ENCODE peak calls at places on chromosome 20, in six cellular contexts. P is nephron progenitor cell; T is dorsolateral prefrontal cortex; V is GM13976; N is CD8-positive, alpha-beta T cell; C is A549. Z is an unnamed sample.

GRCh38 chr20:9409981-9410380 is 104.4 kb upstream of the LAMP5 start:
- DNase-seq in T (no peak), C (no peak), V (no peak), P (no peak), N (no peak), Z (no peak)

GRCh38 chr20:39067526-39068216 is 105.5 kb downstream of the DHX35 start:
- DNase-seq in T (no peak), N (no peak), C (no peak), V (no peak), P (no peak), Z (no peak)

GRCh38 chr20:760751-761417 is 7.4 kb downstream of the SLC52A3 start:
- DNase-seq in C (peak; percentile 47), V (peak; percentile 85), N (no peak), P (peak; percentile 78), T (no peak), Z (peak; percentile 51)

GRCh38 chr20:25669826-25670422 is 26.7 kb downstream of the ZNF337 start:
- DNase-seq in N (no peak), T (no peak), P (no peak), C (no peak), V (no peak), Z (no peak)

GRCh38 chr20:63344616-63345327 is 16.4 kb downstream of the CHRNA4 start:
- DNase-seq in T (no peak), N (no peak), V (no peak), C (no peak), P (no peak), Z (no peak)

GRCh38 chr20:25259788-25260254 is 11.9 kb downstream of the PYGB start:
- DNase-seq in C (no peak), V (no peak), P (no peak), T (no peak), N (no peak), Z (no peak)

GRCh38 chr20:52160805-52161204 is 30.8 kb downstream of the ZFP64 start:
- DNase-seq in V (no peak), T (no peak), N (no peak), C (no peak), P (no peak), Z (no peak)

GRCh38 chr20:37939701-37940151 is 36.8 kb downstream of the VSTM2L start:
- DNase-seq in C (no peak), V (peak; percentile 15), T (no peak), N (no peak), P (no peak), Z (no peak)

GRCh38 chr20:58133020-58133419 is 95.4 kb downstream of the ANKRD60 start:
- DNase-seq in N (no peak), T (no peak), C (no peak), P (no peak), V (no peak), Z (no peak)

GRCh38 chr20:58816957-58817651 is 33.6 kb downstream of the GNAS-AS1 start:
- DNase-seq in T (no peak), N (no peak), C (no peak), V (no peak), P (no peak), Z (no peak)

GRCh38 chr20:25025091-25025861 is 32.7 kb downstream of the ACSS1 start:
- DNase-seq in V (no peak), N (no peak), T (no peak), P (no peak), C (no peak), Z (no peak)

GRCh38 chr20:642398-643174 is 10.4 kb downstream of the SRXN1 start:
- DNase-seq in C (no peak), N (no peak), T (peak; percentile 17), P (peak; percentile 71), V (no peak), Z (no peak)

GRCh38 chr20:51703446-51704287 is 64.5 kb downstream of the ATP9A start:
- DNase-seq in N (no peak), C (peak; percentile 40), P (no peak), T (no peak), V (no peak), Z (no peak)

GRCh38 chr20:61608275-61609085 is 356.4 kb downstream of the CDH4 start:
- DNase-seq in T (no peak), V (no peak), N (no peak), C (no peak), P (peak; percentile 85), Z (peak; percentile 50)

GRCh38 chr20:63846128-63846771 is 15.0 kb upstream of the ABHD16B start:
- DNase-seq in V (no peak), N (no peak), T (peak; percentile 74), P (peak; percentile 71), C (peak; percentile 56), Z (no peak)

GRCh38 chr20:856361-856775 is 22.9 kb downstream of the FAM110A start:
- DNase-seq in P (no peak), C (peak; percentile 72), V (no peak), T (no peak), N (no peak), Z (no peak)

GRCh38 chr20:20037960-20038359 is 14.3 kb downstream of the CRNKL1 start:
- DNase-seq in T (no peak), V (no peak), N (no peak), P (no peak), C (no peak), Z (no peak)

GRCh38 chr20:10315138-10315537 is 96.5 kb downstream of the SNAP25 start:
- DNase-seq in T (no peak), C (no peak), P (no peak), N (no peak), V (no peak), Z (no peak)

GRCh38 chr20:13238001-13238653 is 17.1 kb downstream of the ISM1 start:
- DNase-seq in N (no peak), C (no peak), V (no peak), T (no peak), P (no peak), Z (no peak)

GRCh38 chr20:44959896-44960852 is at the start of gene TOMM34:
- DNase-seq in N (peak; percentile 84), P (peak; percentile 97), C (peak; percentile 96), T (peak; percentile 96), V (peak; percentile 97), Z (peak; percentile 85)
- TF ChIP-seq CTCF in N (no peak), P (no peak), C (no peak), T (peak; percentile 56), V (no peak), Z (no peak)

DNA sequence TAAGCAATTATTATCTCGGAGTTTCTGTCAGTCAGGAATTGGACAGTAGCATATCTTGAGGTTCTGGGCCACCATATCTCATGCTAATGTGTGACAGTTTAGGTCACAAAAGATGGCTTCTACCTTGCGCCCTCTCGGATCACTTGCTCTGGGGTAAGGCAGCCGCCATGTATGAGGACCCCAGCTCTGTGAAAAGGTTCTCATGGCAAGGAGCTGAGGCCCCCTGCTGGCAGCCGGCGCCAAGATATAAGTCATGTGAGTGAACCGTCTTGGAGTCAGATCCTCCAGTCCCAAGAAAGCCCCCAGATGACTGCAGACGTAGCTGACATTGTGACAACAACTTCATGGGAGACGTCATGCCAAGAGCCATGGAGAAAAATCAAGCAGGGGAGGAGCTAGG is 670.8 kb downstream of the KIF16B start:
- DNase-seq in T (no peak), P (peak; percentile 33), N (no peak), V (no peak), C (no peak), Z (peak; percentile 3)
- TF ChIP-seq CTCF in T (no peak), P (peak; percentile 20), N (no peak), V (peak; percentile 11), C (no peak), Z (peak; percentile 40)

GRCh38 chr20:35881676-35882075 is 72.6 kb downstream of the SCAND1 start:
- DNase-seq in C (no peak), V (no peak), N (no peak), P (no peak), T (no peak), Z (no peak)
- TF ChIP-seq CTCF in C (no peak), V (no peak), N (no peak), P (no peak), T (no peak), Z (no peak)

GRCh38 chr20:50283370-50283769 is 92.7 kb downstream of the CEBPB start:
- DNase-seq in P (no peak), N (no peak), V (no peak), C (no peak), T (no peak), Z (no peak)

GRCh38 chr20:50282592-50283241 is 92.1 kb downstream of the CEBPB start:
- DNase-seq in C (no peak), N (no peak), P (no peak), T (no peak), V (no peak), Z (no peak)

GRCh38 chr20:50280851-50281655 is 90.4 kb downstream of the CEBPB start:
- DNase-seq in N (no peak), T (no peak), C (no peak), V (no peak), P (no peak), Z (no peak)

GRCh38 chr20:50279988-50280850 is 89.6 kb downstream of the CEBPB start:
- DNase-seq in N (no peak), T (no peak), C (no peak), P (no peak), V (no peak), Z (no peak)

GRCh38 chr20:50281831-50282591 is 91.4 kb downstream of the CEBPB start:
- DNase-seq in T (no peak), V (no peak), C (no peak), P (peak; percentile 34), N (no peak), Z (peak; percentile 12)
- TF ChIP-seq CTCF in T (no peak), V (no peak), C (peak; percentile 19), P (no peak), N (no peak), Z (peak; percentile 21)

GRCh38 chr20:56843817-56844216 is 214.7 kb downstream of the TFAP2C start:
- DNase-seq in P (no peak), N (no peak), C (no peak), T (no peak), V (no peak), Z (no peak)
- TF ChIP-seq CTCF in P (peak; percentile 27), N (no peak), C (no peak), T (no peak), V (no peak), Z (peak; percentile 35)

DNA sequence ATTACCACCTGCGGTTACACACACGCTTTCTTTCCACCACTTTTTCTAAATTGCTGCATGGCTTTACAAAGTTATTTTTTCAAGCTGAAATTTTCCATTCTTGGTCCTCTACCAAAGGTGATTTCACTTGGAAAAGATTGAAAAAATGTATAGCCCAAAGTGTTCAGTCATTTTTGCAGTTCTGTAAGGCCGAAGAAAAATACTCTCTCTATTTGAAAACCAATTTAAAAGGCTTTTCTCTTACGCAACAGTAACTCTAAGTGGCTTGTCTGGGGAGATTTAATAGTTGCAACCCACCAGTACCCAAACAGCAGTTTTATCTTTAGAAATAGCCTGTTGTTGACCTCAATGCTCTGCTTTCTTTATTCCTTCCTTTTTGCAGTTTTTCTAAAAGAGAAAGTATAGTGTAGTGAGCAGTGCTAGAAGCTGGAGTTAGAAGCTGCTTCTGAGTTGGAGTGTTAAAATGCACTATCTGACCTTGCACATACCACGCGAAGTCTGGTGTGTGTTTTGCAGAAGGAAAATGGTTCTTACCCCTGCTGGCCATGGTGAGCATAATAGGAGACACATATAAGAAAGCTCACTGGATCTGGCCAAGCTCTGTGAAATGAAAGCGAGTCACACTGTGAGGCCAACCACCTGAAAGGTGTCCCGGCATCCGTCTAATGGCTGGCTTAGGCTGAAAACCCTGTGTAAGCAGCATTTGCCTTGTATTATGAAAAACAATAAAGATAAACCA is 271.6 kb upstream of the PRND start:
- DNase-seq in T (no peak), P (no peak), N (no peak), C (peak; percentile 21), V (no peak), Z (no peak)
- TF ChIP-seq CTCF in T (no peak), P (peak; percentile 25), N (no peak), C (no peak), V (no peak), Z (peak; percentile 48)